ENCODE peak calls at places on chromosomes 2 and 18, in five cellular contexts. X is HepG2, C is WTC11, Q is GM12878, B is H1. Z is an unnamed sample.

GRCh38 chr2:195094330-195094729 is 562.7 kb upstream of the SLC39A10 start:
- DNase-seq in B (no peak), C (no peak), X (no peak), Q (peak), Z (no peak)

GRCh38 chr18:52287151-52287550 is 52.8 kb upstream of the DCC start:
- DNase-seq in X (no peak), Q (no peak), B (no peak), C (no peak), Z (no peak)

GRCh38 chr2:70861774-70862644 is 26.4 kb upstream of the CD207 start:
- DNase-seq in C (peak), B (peak), X (peak), Q (no peak), Z (peak)

GRCh38 chr2:10559825-10560224 is 111.7 kb upstream of the ODC1 start:
- DNase-seq in Q (no peak), B (no peak), C (no peak), X (no peak), Z (no peak)

GRCh38 chr18:12027046-12027445 is 45.7 kb downstream of the IMPA2 start:
- DNase-seq in C (no peak), B (no peak), Q (no peak), X (no peak), Z (no peak)

GRCh38 chr2:37282746-37283145 is 41.9 kb downstream of the PRKD3 start:
- DNase-seq in B (no peak), C (no peak), X (no peak), Q (no peak), Z (no peak)

GRCh38 chr18:8987250-8987649 is 115.2 kb upstream of the NDUFV2 start:
- DNase-seq in X (no peak), Q (no peak), B (no peak), C (no peak), Z (no peak)

GRCh38 chr2:239578381-239578780 is 177.6 kb upstream of the HDAC4 start:
- DNase-seq in B (no peak), X (no peak), Q (no peak), C (no peak), Z (no peak)

GRCh38 chr2:226524381-226524843 is 275.2 kb downstream of the IRS1 start:
- DNase-seq in X (peak), Q (no peak), B (no peak), C (no peak), Z (no peak)

GRCh38 chr2:115160523-115161521 is 718.4 kb downstream of the DPP10 start:
- DNase-seq in C (peak), B (peak), Q (no peak), X (peak), Z (no peak)

GRCh38 chr2:191369034-191369433 is 123.8 kb downstream of the MYO1B start:
- DNase-seq in C (no peak), B (no peak), Q (no peak), X (no peak), Z (no peak)

GRCh38 chr2:12330916-12331315 is 385.8 kb upstream of the TRIB2 start:
- DNase-seq in X (no peak), B (no peak), C (no peak), Q (no peak), Z (no peak)

DNA sequence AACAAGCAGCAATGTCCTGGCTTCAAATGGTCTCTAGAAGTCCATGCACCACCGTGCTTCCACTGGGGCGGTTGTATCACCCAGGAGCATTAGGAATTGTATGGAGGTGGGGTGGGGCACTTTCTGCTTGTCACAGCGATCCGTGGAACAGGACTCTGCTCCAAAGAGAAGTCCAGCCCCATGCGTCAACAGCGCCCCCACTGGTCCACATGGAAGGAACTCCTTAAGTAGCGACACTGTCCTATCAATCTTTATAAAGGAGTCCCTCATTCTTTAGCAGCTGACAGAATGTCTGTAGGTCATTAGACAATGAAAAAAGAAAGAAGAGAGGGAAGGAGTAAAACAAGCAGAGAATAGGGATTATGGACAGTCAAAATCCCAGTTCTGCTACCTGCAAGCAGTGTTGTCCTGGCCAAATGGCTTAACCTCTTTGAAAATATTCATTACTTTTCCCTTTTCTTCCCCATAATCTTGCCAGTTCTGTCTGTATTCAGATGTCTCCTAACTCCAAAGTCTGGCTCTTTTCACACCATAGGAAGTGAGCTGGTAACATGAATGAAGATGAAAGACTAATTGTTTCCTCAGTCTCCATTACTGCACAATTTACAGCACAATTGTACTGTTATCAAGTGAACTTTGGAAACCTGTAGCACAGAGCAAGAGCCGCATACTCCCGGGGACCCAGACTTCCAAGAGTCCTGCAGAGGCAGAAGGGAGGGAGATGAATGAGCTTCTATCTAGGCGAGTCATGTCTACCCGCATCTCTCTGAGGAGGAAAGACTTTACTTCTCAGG is 9.9 kb downstream of the NFE2L2 start:
- DNase-seq in B (peak), Q (no peak), X (peak), C (peak), Z (peak)
- TF ChIP-seq ATF2 in B (no peak), Q (no peak), X (no peak), C (no peak), Z (no peak)

GRCh38 chr2:61438670-61439069 is 32.2 kb downstream of the USP34 start:
- DNase-seq in X (no peak), C (no peak), Q (no peak), B (no peak), Z (no peak)
- TF ChIP-seq ATF2 in X (no peak), C (no peak), Q (no peak), B (no peak), Z (no peak)

GRCh38 chr2:233817305-233817980 is 36.9 kb downstream of the HJURP start:
- DNase-seq in C (no peak), B (no peak), X (no peak), Q (no peak), Z (no peak)
- TF ChIP-seq ATF2 in C (no peak), B (no peak), X (no peak), Q (no peak), Z (no peak)

GRCh38 chr2:121128741-121129659 is 156.0 kb downstream of the TFCP2L1 start:
- DNase-seq in B (peak), C (peak), X (peak), Q (no peak), Z (peak)
- TF ChIP-seq ATF2 in B (no peak), C (no peak), X (no peak), Q (no peak), Z (no peak)

DNA sequence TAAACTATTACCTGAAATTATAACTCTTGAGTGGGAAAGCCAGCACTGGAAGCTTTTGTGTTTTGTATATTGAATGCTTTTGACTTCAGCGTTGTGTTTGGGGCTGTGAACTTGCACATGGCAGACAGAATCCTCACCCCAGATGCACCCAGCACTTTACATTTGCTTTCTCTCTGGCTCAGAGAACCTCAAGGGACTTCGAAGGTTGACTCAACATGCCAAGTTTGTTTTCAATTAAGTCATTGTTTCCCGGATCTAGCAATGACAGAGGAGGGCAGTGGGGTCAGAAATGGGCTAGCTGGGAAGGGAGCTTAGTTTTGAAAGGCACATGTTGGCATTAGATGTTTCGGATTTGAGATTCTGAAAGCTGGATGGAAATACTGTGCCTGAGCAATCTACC is 22.4 kb downstream of the TET3 start:
- DNase-seq in Q (no peak), B (no peak), X (no peak), C (no peak), Z (no peak)
- TF ChIP-seq ATF2 in Q (no peak), B (no peak), X (no peak), C (no peak), Z (no peak)

GRCh38 chr2:213766465-213766891 is 482.2 kb downstream of the SPAG16 start:
- DNase-seq in B (no peak), Q (peak), C (no peak), X (no peak), Z (no peak)

GRCh38 chr2:213763963-213764362 is 479.7 kb downstream of the SPAG16 start:
- DNase-seq in Q (no peak), C (no peak), X (no peak), B (no peak), Z (no peak)

GRCh38 chr2:213764849-213765248 is 480.6 kb downstream of the SPAG16 start:
- DNase-seq in B (no peak), X (no peak), C (no peak), Q (no peak), Z (no peak)

GRCh38 chr2:213766062-213766461 is 481.8 kb downstream of the SPAG16 start:
- DNase-seq in B (no peak), C (no peak), X (no peak), Q (no peak), Z (no peak)

GRCh38 chr2:213763358-213763757 is 479.1 kb downstream of the SPAG16 start:
- DNase-seq in B (no peak), C (no peak), Q (no peak), X (no peak), Z (no peak)
- TF ChIP-seq ATF2 in B (no peak), C (no peak), Q (no peak), X (no peak), Z (no peak)

GRCh38 chr2:144489315-144489920 is 30.5 kb downstream of the ZEB2 start:
- DNase-seq in X (no peak), C (no peak), Q (no peak), B (no peak), Z (no peak)
- TF ChIP-seq ATF2 in X (no peak), C (no peak), Q (no peak), B (no peak), Z (no peak)

GRCh38 chr2:182302972-182303371 is 123.9 kb downstream of the PDE1A start:
- DNase-seq in Q (no peak), C (no peak), X (no peak), B (no peak), Z (no peak)

GRCh38 chr2:182300603-182301002 is 126.2 kb downstream of the PDE1A start:
- DNase-seq in B (no peak), X (no peak), Q (no peak), C (no peak), Z (no peak)

GRCh38 chr2:182301093-182301492 is 125.7 kb downstream of the PDE1A start:
- DNase-seq in C (no peak), B (no peak), X (no peak), Q (no peak), Z (no peak)

GRCh38 chr2:182298456-182298855 is 128.4 kb downstream of the PDE1A start:
- DNase-seq in C (no peak), B (no peak), Q (no peak), X (no peak), Z (no peak)

GRCh38 chr2:182302174-182302573 is 124.7 kb downstream of the PDE1A start:
- DNase-seq in Q (no peak), C (no peak), X (no peak), B (no peak), Z (no peak)
- TF ChIP-seq ATF2 in Q (no peak), C (no peak), X (no peak), B (no peak), Z (no peak)

DNA sequence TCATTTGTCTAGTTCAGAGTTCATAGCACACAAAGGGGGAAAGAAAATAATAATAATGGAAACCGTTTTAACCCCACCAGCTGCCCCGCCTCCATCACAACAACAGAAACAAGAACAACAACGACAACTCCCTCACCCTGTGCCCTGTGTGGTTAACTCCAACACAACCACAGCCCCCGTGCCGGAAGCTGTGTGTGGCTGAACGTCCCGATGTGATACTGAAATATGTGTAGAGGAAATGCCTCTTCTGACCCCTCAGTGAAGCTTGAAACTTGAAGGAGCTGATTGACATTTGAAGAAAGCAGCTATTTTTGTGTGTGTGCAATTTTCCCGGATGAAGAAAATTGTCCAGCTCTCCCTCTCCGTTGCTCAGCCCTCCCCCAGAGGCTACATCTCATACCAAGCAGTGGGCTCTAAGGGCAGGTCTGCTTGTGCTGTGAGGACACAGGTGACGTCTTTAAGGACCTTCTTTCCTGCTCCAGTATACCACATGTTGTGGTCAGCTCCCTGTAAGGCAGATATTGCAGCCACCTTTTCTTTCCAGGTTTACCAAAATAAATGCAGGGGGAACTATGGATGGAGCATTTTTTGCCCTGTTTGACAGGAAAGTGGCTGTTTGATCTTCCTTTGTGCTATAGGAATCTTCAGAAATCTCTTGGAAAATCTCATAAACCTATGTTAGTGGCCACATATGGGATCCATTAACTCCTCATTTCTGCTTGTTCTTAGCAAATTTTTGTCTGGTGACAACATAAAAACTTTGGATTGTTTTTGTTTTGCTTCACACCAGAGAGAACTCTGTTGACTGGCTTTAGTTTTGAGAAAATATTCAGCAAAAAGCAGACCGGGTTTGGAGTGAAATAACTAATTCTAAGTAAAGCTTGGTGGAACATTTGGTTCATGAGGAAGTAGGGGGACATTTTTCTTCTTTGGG is 174.0 kb downstream of the ICOS start:
- DNase-seq in B (no peak), X (no peak), Q (no peak), C (no peak), Z (no peak)
- TF ChIP-seq ATF2 in B (no peak), X (no peak), Q (no peak), C (no peak), Z (no peak)